ENCODE peak calls at places on chromosomes 13 and 19, in eight cellular contexts. K is left lung; M is memory B cell; N is HepG2; L is Right ventricle myocardium superior; B is aorta; O is activated CD8-positive, alpha-beta T cell treated with anti-CD3 and anti-CD28 coated beads for 36 hours; V is CD4-positive, CD25-positive, alpha-beta regulatory T cell. T is an unnamed sample.

GRCh38 chr13:36834299-36834698 is 15.3 kb downstream of the RFXAP start:
- ATAC-seq in V (no peak), K (no peak), N (no peak), O (peak; percentile 74), L (no peak), M (no peak), B (no peak), T (no peak)

GRCh38 chr13:91368676-91369425 is 21.4 kb downstream of the MIR17HG start:
- ATAC-seq in L (no peak), B (no peak), V (no peak), M (no peak), O (peak; percentile 82), N (no peak), K (no peak), T (no peak)

GRCh38 chr19:15123900-15124299 is 16.7 kb downstream of the SYDE1 start:
- ATAC-seq in B (peak; percentile 20), K (no peak), N (no peak), O (no peak), L (peak; percentile 66), V (no peak), M (no peak), T (peak; percentile 11)

GRCh38 chr13:91805605-91806004 is 407.2 kb downstream of the GPC5 start:
- ATAC-seq in M (no peak), L (peak; percentile 65), K (no peak), B (no peak), V (no peak), N (no peak), O (no peak), T (no peak)

GRCh38 chr13:66546534-66547379 is 683.4 kb downstream of the PCDH9 start:
- ATAC-seq in B (no peak), O (no peak), K (no peak), M (no peak), L (no peak), V (no peak), N (no peak), T (no peak)

GRCh38 chr19:42038675-42039074 is 31.3 kb downstream of the GRIK5 start:
- ATAC-seq in N (no peak), V (no peak), M (no peak), K (no peak), B (no peak), O (no peak), L (peak; percentile 86), T (peak; percentile 58)

GRCh38 chr19:58355891-58356235 is 2.6 kb upstream of the A1BG start:
- ATAC-seq in N (no peak), B (no peak), M (no peak), K (no peak), V (no peak), L (peak; percentile 8), O (peak; percentile 3), T (no peak)

GRCh38 chr19:42595550-42596172 is 937 bp upstream of the CEACAM8 start:
- ATAC-seq in N (peak; percentile 27), O (no peak), L (no peak), K (no peak), V (no peak), B (peak; percentile 26), M (no peak), T (no peak)

GRCh38 chr13:106772202-106772601 is 204.3 kb upstream of the ARGLU1 start:
- ATAC-seq in N (no peak), V (no peak), M (no peak), B (no peak), K (no peak), O (no peak), L (no peak), T (no peak)

GRCh38 chr19:18481505-18482222 is 40.2 kb downstream of the ELL start:
- ATAC-seq in K (no peak), M (no peak), V (no peak), B (no peak), O (no peak), L (no peak), N (no peak), T (no peak)